ENCODE peak calls at places on chromosomes 1 and 21, in ten cellular contexts. E, T, S, F, Z, B, U, W, Y and N are unnamed samples.

GRCh38 chr1:20154306-20154831 is 15.2 kb downstream of the PLA2G2F start:
- DNase-seq in S (no peak), T (no peak), U (no peak), Y (no peak), Z (no peak), W (no peak), B (peak), F (no peak), E (no peak), N (no peak)

GRCh38 chr1:246748867-246749266 is 24.7 kb downstream of the SCCPDH start:
- DNase-seq in B (no peak), E (no peak), Y (no peak), W (peak), T (no peak), Z (no peak), U (no peak), F (no peak), S (no peak), N (peak)

GRCh38 chr21:28426545-28426944 is 566.1 kb downstream of the LTN1 start:
- DNase-seq in Y (no peak), B (no peak), S (peak), U (no peak), E (no peak), F (no peak), Z (no peak), W (no peak), T (no peak), N (no peak)

GRCh38 chr1:33022650-33023200 is 14.0 kb downstream of the AK2 start:
- DNase-seq in T (no peak), W (no peak), Y (no peak), S (no peak), E (no peak), B (no peak), Z (no peak), F (no peak), U (no peak), N (no peak)

GRCh38 chr1:41322835-41323234 is 38.4 kb upstream of the FOXO6 start:
- DNase-seq in E (no peak), F (peak), W (peak), U (peak), T (no peak), B (peak), Y (no peak), S (no peak), Z (peak), N (no peak)

GRCh38 chr21:41769933-41770332 is 3.1 kb upstream of the RIPK4 start:
- DNase-seq in Z (no peak), U (no peak), S (no peak), T (no peak), F (no peak), E (no peak), B (no peak), Y (no peak), W (no peak), N (no peak)

GRCh38 chr1:40595623-40596022 is 64.2 kb downstream of the ZNF684 start:
- DNase-seq in U (no peak), F (no peak), W (no peak), E (no peak), Y (no peak), Z (no peak), B (no peak), S (no peak), T (no peak), N (no peak)

GRCh38 chr1:228152097-228152917 is 2.6 kb downstream of the GJC2 start:
- DNase-seq in F (no peak), U (no peak), E (no peak), W (no peak), T (no peak), B (no peak), Y (no peak), Z (no peak), S (no peak), N (no peak)

GRCh38 chr1:26546375-26546774 is 16.8 kb downstream of the RPS6KA1 start:
- DNase-seq in U (no peak), Z (no peak), S (no peak), E (no peak), T (no peak), F (no peak), B (no peak), W (peak), Y (no peak), N (no peak)

GRCh38 chr21:32516729-32517649 is 68.3 kb downstream of the TCP10L start:
- DNase-seq in S (peak), B (no peak), F (no peak), Y (peak), E (no peak), U (no peak), T (no peak), W (peak), Z (no peak), N (peak)